ENCODE peak calls at places on chromosomes 5 and 9, in ten cellular contexts. O is suprapubic skin, A is ovary, D is SK-N-SH, T is tibial nerve, P is GM12878, R is HepG2, I is esophagus muscularis mucosa, M is H1, E is transverse colon. W is an unnamed sample.

GRCh38 chr9:117528225-117528624 is 113.4 kb upstream of the ASTN2 start:
- DNase-seq in O (no peak), A (no peak), D (no peak), T (no peak), P (no peak), R (no peak), I (no peak), M (no peak), E (no peak), W (no peak)

GRCh38 chr9:116020146-116020545 is 133.4 kb upstream of the PAPPA start:
- DNase-seq in O (no peak), A (no peak), D (no peak), T (no peak), P (no peak), R (no peak), I (no peak), M (no peak), E (no peak), W (no peak)

GRCh38 chr9:90894956-90895687 is 93.5 kb downstream of the SYK start:
- DNase-seq in O (no peak), A (no peak), D (peak; percentile 60), T (no peak), P (no peak), R (peak; percentile 10), I (no peak), M (no peak), E (no peak), W (no peak)

GRCh38 chr5:10555134-10555733 is 8.6 kb upstream of the ANKRD33B start:
- DNase-seq in O (no peak), A (no peak), D (peak; percentile 53), T (no peak), P (no peak), R (no peak), I (no peak), M (no peak), E (no peak), W (no peak)

GRCh38 chr5:150559701-150560100 is 51.8 kb downstream of the NDST1 start:
- DNase-seq in O (no peak), A (no peak), D (no peak), T (no peak), P (no peak), R (no peak), I (no peak), M (no peak), E (no peak), W (no peak)

GRCh38 chr5:172113036-172113435 is 75.0 kb downstream of the STK10 start:
- DNase-seq in O (no peak), A (no peak), D (no peak), T (no peak), P (peak; percentile 68), R (no peak), I (no peak), M (no peak), E (peak; percentile 53), W (no peak)

GRCh38 chr5:69001605-69002004 is 92.2 kb upstream of the SLC30A5 start:
- DNase-seq in O (no peak), A (no peak), D (peak; percentile 20), T (no peak), P (no peak), R (no peak), I (no peak), M (no peak), E (no peak), W (no peak)

GRCh38 chr5:157108961-157109360 is at the start of gene HAVCR2:
- DNase-seq in O (no peak), A (no peak), D (no peak), T (peak; percentile 47), P (peak; percentile 83), R (no peak), I (peak; percentile 92), M (no peak), E (peak; percentile 42), W (peak; percentile 39)

GRCh38 chr9:135095470-135096407 is 8.3 kb downstream of the OLFM1 start:
- DNase-seq in O (no peak), A (no peak), D (peak; percentile 54), T (no peak), P (no peak), R (no peak), I (no peak), M (no peak), E (no peak), W (no peak)

GRCh38 chr5:53368966-53369605 is 111.3 kb upstream of the FST start:
- DNase-seq in O (no peak), A (no peak), D (no peak), T (no peak), P (no peak), R (no peak), I (no peak), M (no peak), E (no peak), W (no peak)

GRCh38 chr5:141430332-141431113 is at the start of gene PCDHGA12:
- DNase-seq in O (no peak), A (peak; percentile 39), D (no peak), T (peak; percentile 38), P (peak; percentile 37), R (peak; percentile 24), I (no peak), M (no peak), E (no peak), W (no peak)

DNA sequence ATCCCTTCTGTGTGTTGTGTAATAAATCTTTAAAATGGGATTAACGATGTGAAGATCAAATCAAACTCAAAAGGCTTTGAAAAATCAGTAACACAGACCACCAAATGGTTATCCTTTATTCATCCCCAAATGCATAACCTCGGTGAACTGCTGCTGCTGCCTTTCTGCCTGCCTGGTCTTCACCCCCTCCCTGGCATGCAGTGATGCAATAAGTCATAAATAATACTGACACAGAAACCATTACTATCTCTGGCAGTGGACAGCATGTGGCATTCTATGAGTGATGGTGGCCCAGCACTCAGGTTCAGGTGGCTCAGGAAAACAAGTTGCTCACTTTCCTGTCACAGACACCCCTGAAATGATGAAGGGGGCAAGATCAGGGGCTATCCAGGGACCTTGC is 178.2 kb downstream of the FAM114A2 start:
- DNase-seq in O (no peak), A (no peak), D (no peak), T (no peak), P (no peak), R (no peak), I (no peak), M (no peak), E (no peak), W (no peak)
- TF ChIP-seq EP300 in O (no peak), A (no peak), D (no peak), T (no peak), P (no peak), R (no peak), I (no peak), M (no peak), E (no peak), W (no peak)

DNA sequence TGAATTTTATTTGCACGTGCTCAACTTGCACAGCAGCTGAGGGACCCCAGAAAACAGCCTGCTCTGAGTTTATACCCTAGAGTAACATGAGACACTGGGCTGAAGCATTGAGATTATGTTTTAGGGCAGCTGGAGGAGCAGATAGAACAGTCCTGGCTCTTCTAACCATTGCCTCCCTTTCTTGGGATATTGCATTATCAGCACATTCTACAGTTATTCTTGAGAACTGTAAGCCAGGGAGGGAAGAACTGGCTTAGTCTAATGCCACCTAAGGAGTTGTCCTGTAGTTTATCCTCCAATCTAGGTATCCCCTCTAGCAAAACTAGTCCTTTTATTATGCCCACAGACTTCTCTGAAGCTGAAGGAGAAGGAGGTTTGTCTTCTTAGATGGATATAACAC is 10.3 kb downstream of the SMC2 start:
- DNase-seq in O (no peak), A (no peak), D (no peak), T (no peak), P (no peak), R (no peak), I (no peak), M (no peak), E (no peak), W (no peak)
- H3K36me3 ChIP-seq in O (peaks cover 68% of the 10 kb centered on the region), A (no peaks in the 10 kb centered on the region), D (peaks cover 57% of the 10 kb centered on the region), T (peaks cover 5% of the 10 kb centered on the region), P (peaks cover 16% of the 10 kb centered on the region), R (peaks cover 61% of the 10 kb centered on the region), I (peaks cover 90% of the 10 kb centered on the region), M (peaks cover 44% of the 10 kb centered on the region), E (no peaks in the 10 kb centered on the region), W (peaks cover 90% of the 10 kb centered on the region)

GRCh38 chr5:120432861-120433260 is 31.2 kb upstream of the PRR16 start:
- DNase-seq in O (no peak), A (no peak), D (no peak), T (no peak), P (no peak), R (no peak), I (no peak), M (no peak), E (no peak), W (no peak)

GRCh38 chr5:120435129-120435528 is 29.0 kb upstream of the PRR16 start:
- DNase-seq in O (no peak), A (no peak), D (no peak), T (no peak), P (no peak), R (no peak), I (no peak), M (no peak), E (no peak), W (no peak)

GRCh38 chr5:120442694-120443093 is 21.4 kb upstream of the PRR16 start:
- DNase-seq in O (no peak), A (no peak), D (no peak), T (no peak), P (no peak), R (no peak), I (no peak), M (no peak), E (no peak), W (no peak)

GRCh38 chr5:120436996-120437395 is 27.1 kb upstream of the PRR16 start:
- DNase-seq in O (no peak), A (no peak), D (no peak), T (no peak), P (no peak), R (no peak), I (no peak), M (no peak), E (no peak), W (no peak)
- TF ChIP-seq EP300 in O (no peak), A (no peak), D (no peak), T (no peak), P (no peak), R (no peak), I (no peak), M (no peak), E (no peak), W (no peak)

GRCh38 chr9:89179920-89180667 is 1.5 kb upstream of the SHC3 start:
- DNase-seq in O (peak; percentile 95), A (peak; percentile 80), D (peak; percentile 88), T (peak; percentile 87), P (no peak), R (peak; percentile 82), I (peak; percentile 96), M (peak; percentile 81), E (peak; percentile 86), W (peak; percentile 91)

GRCh38 chr9:89185980-89186379 is 7.4 kb upstream of the SHC3 start:
- DNase-seq in O (no peak), A (no peak), D (no peak), T (no peak), P (no peak), R (no peak), I (peak; percentile 26), M (no peak), E (no peak), W (no peak)

GRCh38 chr9:89183146-89183545 is 4.5 kb upstream of the SHC3 start:
- DNase-seq in O (no peak), A (no peak), D (no peak), T (no peak), P (no peak), R (no peak), I (peak; percentile 74), M (no peak), E (no peak), W (no peak)

GRCh38 chr9:89179535-89179919 is 909 bp upstream of the SHC3 start:
- DNase-seq in O (no peak), A (no peak), D (no peak), T (no peak), P (no peak), R (no peak), I (no peak), M (no peak), E (no peak), W (no peak)

GRCh38 chr9:89182369-89182768 is 3.8 kb upstream of the SHC3 start:
- DNase-seq in O (no peak), A (no peak), D (no peak), T (no peak), P (no peak), R (no peak), I (peak; percentile 84), M (no peak), E (no peak), W (no peak)
- H3K36me3 ChIP-seq in O (no peaks in the 10 kb centered on the region), A (no peaks in the 10 kb centered on the region), D (no peaks in the 10 kb centered on the region), T (no peaks in the 10 kb centered on the region), P (no peaks in the 10 kb centered on the region), R (no peaks in the 10 kb centered on the region), I (no peaks in the 10 kb centered on the region), M (no peaks in the 10 kb centered on the region), E (no peaks in the 10 kb centered on the region), W (no peaks in the 10 kb centered on the region)

W was measured in stomach.